ENCODE peak calls at places on chromosome 6, in six cellular contexts. U is aorta, T is HT1080, V is NAMALWA, Q is DMS79, K is EL. P is an unnamed sample.

GRCh38 chr6:2524090-2524489 is 226.6 kb downstream of the MYLK4 start:
- DNase-seq in U (no peak), T (peak), Q (no peak), V (peak), K (no peak), P (no peak)

GRCh38 chr6:41488392-41489129 is 57.6 kb upstream of the FOXP4 start:
- DNase-seq in Q (no peak), U (no peak), V (no peak), K (peak), T (peak), P (peak)

GRCh38 chr6:36727491-36728021 is 29.9 kb downstream of the RAB44 start:
- DNase-seq in Q (peak), U (peak), V (no peak), K (peak), T (peak), P (no peak)

GRCh38 chr6:163665464-163665863 is 250.9 kb downstream of the QKI start:
- DNase-seq in V (no peak), K (no peak), T (no peak), U (no peak), Q (no peak), P (no peak)

GRCh38 chr6:166446567-166447065 is 63.9 kb upstream of the MPC1 start:
- DNase-seq in V (no peak), Q (no peak), K (no peak), U (no peak), T (no peak), P (no peak)

GRCh38 chr6:6619415-6619814 is 30.9 kb downstream of the LY86 start:
- DNase-seq in K (no peak), U (no peak), V (no peak), T (no peak), Q (no peak), P (no peak)

GRCh38 chr6:116387374-116387773 is 16.6 kb downstream of the DSE start:
- DNase-seq in T (peak), V (no peak), K (peak), U (no peak), Q (no peak), P (no peak)

GRCh38 chr6:25342784-25343183 is 63.6 kb downstream of the CARMIL1 start:
- DNase-seq in U (no peak), V (peak), Q (no peak), T (peak), K (no peak), P (peak)

GRCh38 chr6:124819340-124819739 is 142.9 kb upstream of the RNF217 start:
- DNase-seq in V (no peak), K (no peak), T (peak), U (no peak), Q (no peak), P (no peak)

GRCh38 chr6:106557837-106558236 is 71.5 kb downstream of the RTN4IP1 start:
- DNase-seq in U (no peak), V (no peak), K (peak), T (no peak), Q (no peak), P (no peak)

GRCh38 chr6:138346302-138347195 is 31.2 kb upstream of the SMIM28 start:
- DNase-seq in T (no peak), K (no peak), V (no peak), Q (no peak), U (no peak), P (peak)

GRCh38 chr6:7343546-7344475 is 30.8 kb upstream of the SSR1 start:
- DNase-seq in U (no peak), V (no peak), Q (no peak), K (no peak), T (no peak), P (no peak)

GRCh38 chr6:110357696-110358535 is at the start of gene METTL24:
- DNase-seq in U (peak), T (no peak), K (peak), Q (peak), V (no peak), P (no peak)

GRCh38 chr6:14274552-14275492 is 157.2 kb downstream of the CD83 start:
- DNase-seq in K (no peak), U (no peak), T (no peak), Q (no peak), V (no peak), P (no peak)

GRCh38 chr6:144064402-144064830 is 31.0 kb downstream of the SF3B5 start:
- DNase-seq in Q (no peak), U (peak), V (peak), T (no peak), K (peak), P (no peak)

GRCh38 chr6:51535327-51535726 is 552.1 kb downstream of the PKHD1 start:
- DNase-seq in V (no peak), Q (no peak), U (no peak), K (no peak), T (no peak), P (no peak)

GRCh38 chr6:91366781-91367180 is 779.9 kb upstream of the MAP3K7 start:
- DNase-seq in V (no peak), T (no peak), U (no peak), Q (no peak), K (no peak), P (no peak)

GRCh38 chr6:33672808-33673207 is 38.7 kb downstream of the UQCC2 start:
- DNase-seq in Q (no peak), V (no peak), U (peak), T (peak), K (peak), P (peak)

GRCh38 chr6:167407239-167408064 is 82.6 kb downstream of the TTLL2 start:
- DNase-seq in V (no peak), T (no peak), K (no peak), Q (no peak), U (no peak), P (no peak)

GRCh38 chr6:8392569-8392968 is 42.8 kb downstream of the SLC35B3 start:
- DNase-seq in K (no peak), T (no peak), V (peak), Q (no peak), U (no peak), P (no peak)

GRCh38 chr6:79808846-79809245 is 138.5 kb downstream of the ELOVL4 start:
- DNase-seq in Q (peak), T (no peak), U (no peak), K (no peak), V (no peak), P (no peak)

GRCh38 chr6:106648651-106649308 is 19.4 kb downstream of the QRSL1 start:
- DNase-seq in K (no peak), V (peak), Q (no peak), T (no peak), U (no peak), P (no peak)

GRCh38 chr6:108737594-108738546 is 110.4 kb upstream of the ARMC2 start:
- DNase-seq in V (no peak), K (peak), U (peak), Q (no peak), T (peak), P (peak)

GRCh38 chr6:97440590-97441176 is 157.7 kb upstream of the MMS22L start:
- DNase-seq in T (peak), U (no peak), K (peak), V (peak), Q (no peak), P (no peak)

GRCh38 chr6:18447552-18447951 is 60.4 kb downstream of the RNF144B start:
- DNase-seq in Q (no peak), T (no peak), K (no peak), V (no peak), U (no peak), P (no peak)